ENCODE peak calls at places on chromosome 2, in six cellular contexts. One of them, this sample, is unnamed.
A peak's percentile ranks its signal among the peaks of the same experiment; 100 is the strongest.

GRCh38 chr2:20580690-20581437 is 70.0 kb downstream of the HS1BP3 start:
- DNase-seq in activated CD4-positive, alpha-beta T cell treated with anti-CD3 and anti-CD28 coated beads for 48 hours: no peak
- DNase-seq in islet precursor cell: peak; percentile 53
- DNase-seq in tibial artery: peak; percentile 63
- DNase-seq in memory B cell: no peak
- DNase-seq in NCI-H1092 treated with DMSO at 0.1 percent for 48 hours: no peak
- DNase-seq in this sample: no peak

GRCh38 chr2:9217838-9218770 is 11.5 kb downstream of the ASAP2 start:
- DNase-seq in activated CD4-positive, alpha-beta T cell treated with anti-CD3 and anti-CD28 coated beads for 48 hours: no peak
- DNase-seq in islet precursor cell: no peak
- DNase-seq in memory B cell: no peak
- DNase-seq in NCI-H1092 treated with DMSO at 0.1 percent for 48 hours: no peak
- DNase-seq in tibial artery: no peak
- DNase-seq in this sample: no peak

GRCh38 chr2:12624911-12625598 is 91.7 kb upstream of the TRIB2 start:
- DNase-seq in activated CD4-positive, alpha-beta T cell treated with anti-CD3 and anti-CD28 coated beads for 48 hours: no peak
- DNase-seq in memory B cell: no peak
- DNase-seq in NCI-H1092 treated with DMSO at 0.1 percent for 48 hours: no peak
- DNase-seq in islet precursor cell: peak; percentile 85
- DNase-seq in tibial artery: no peak
- DNase-seq in this sample: no peak

GRCh38 chr2:240160291-240161086 is 20.0 kb upstream of the OTOS start:
- DNase-seq in activated CD4-positive, alpha-beta T cell treated with anti-CD3 and anti-CD28 coated beads for 48 hours: no peak
- DNase-seq in NCI-H1092 treated with DMSO at 0.1 percent for 48 hours: no peak
- DNase-seq in memory B cell: no peak
- DNase-seq in islet precursor cell: no peak
- DNase-seq in tibial artery: no peak
- DNase-seq in this sample: no peak

GRCh38 chr2:239268082-239268481 is 132.7 kb downstream of the HDAC4 start:
- DNase-seq in activated CD4-positive, alpha-beta T cell treated with anti-CD3 and anti-CD28 coated beads for 48 hours: peak; percentile 0
- DNase-seq in memory B cell: no peak
- DNase-seq in islet precursor cell: peak; percentile 47
- DNase-seq in tibial artery: peak; percentile 91
- DNase-seq in NCI-H1092 treated with DMSO at 0.1 percent for 48 hours: no peak
- DNase-seq in this sample: no peak

GRCh38 chr2:152036611-152037469 is 62.0 kb downstream of the CACNB4 start:
- DNase-seq in NCI-H1092 treated with DMSO at 0.1 percent for 48 hours: peak; percentile 53
- DNase-seq in islet precursor cell: peak; percentile 81
- DNase-seq in memory B cell: peak; percentile 49
- DNase-seq in activated CD4-positive, alpha-beta T cell treated with anti-CD3 and anti-CD28 coated beads for 48 hours: peak; percentile 69
- DNase-seq in tibial artery: peak; percentile 73
- DNase-seq in this sample: peak; percentile 45

GRCh38 chr2:68734688-68735525 is at the start of gene ARHGAP25:
- DNase-seq in tibial artery: no peak
- DNase-seq in NCI-H1092 treated with DMSO at 0.1 percent for 48 hours: no peak
- DNase-seq in activated CD4-positive, alpha-beta T cell treated with anti-CD3 and anti-CD28 coated beads for 48 hours: peak; percentile 79
- DNase-seq in memory B cell: peak; percentile 53
- DNase-seq in islet precursor cell: no peak
- DNase-seq in this sample: no peak

GRCh38 chr2:144834363-144834762 is 314.4 kb upstream of the ZEB2 start:
- DNase-seq in memory B cell: no peak
- DNase-seq in NCI-H1092 treated with DMSO at 0.1 percent for 48 hours: no peak
- DNase-seq in islet precursor cell: no peak
- DNase-seq in activated CD4-positive, alpha-beta T cell treated with anti-CD3 and anti-CD28 coated beads for 48 hours: no peak
- DNase-seq in tibial artery: no peak
- DNase-seq in this sample: no peak

GRCh38 chr2:97931118-97931850 is 64.5 kb downstream of the TMEM131 start:
- DNase-seq in tibial artery: no peak
- DNase-seq in islet precursor cell: no peak
- DNase-seq in activated CD4-positive, alpha-beta T cell treated with anti-CD3 and anti-CD28 coated beads for 48 hours: no peak
- DNase-seq in memory B cell: no peak
- DNase-seq in NCI-H1092 treated with DMSO at 0.1 percent for 48 hours: no peak
- DNase-seq in this sample: no peak

GRCh38 chr2:143936758-143937562 is 583.0 kb downstream of the ZEB2 start:
- DNase-seq in islet precursor cell: peak; percentile 75
- DNase-seq in activated CD4-positive, alpha-beta T cell treated with anti-CD3 and anti-CD28 coated beads for 48 hours: peak; percentile 43
- DNase-seq in memory B cell: peak; percentile 4
- DNase-seq in tibial artery: peak; percentile 68
- DNase-seq in NCI-H1092 treated with DMSO at 0.1 percent for 48 hours: peak; percentile 33
- DNase-seq in this sample: no peak

GRCh38 chr2:27323592-27324285 is 842 bp upstream of the MPV17 start:
- DNase-seq in NCI-H1092 treated with DMSO at 0.1 percent for 48 hours: no peak
- DNase-seq in tibial artery: no peak
- DNase-seq in memory B cell: no peak
- DNase-seq in islet precursor cell: no peak
- DNase-seq in activated CD4-positive, alpha-beta T cell treated with anti-CD3 and anti-CD28 coated beads for 48 hours: no peak
- DNase-seq in this sample: no peak

GRCh38 chr2:26584191-26584590 is 57.0 kb downstream of the CIB4 start:
- DNase-seq in memory B cell: no peak
- DNase-seq in NCI-H1092 treated with DMSO at 0.1 percent for 48 hours: no peak
- DNase-seq in activated CD4-positive, alpha-beta T cell treated with anti-CD3 and anti-CD28 coated beads for 48 hours: no peak
- DNase-seq in islet precursor cell: peak; percentile 38
- DNase-seq in tibial artery: peak; percentile 40
- DNase-seq in this sample: no peak

GRCh38 chr2:113907297-113907696 is 17.4 kb downstream of the ACTR3 start:
- DNase-seq in memory B cell: no peak
- DNase-seq in islet precursor cell: no peak
- DNase-seq in tibial artery: no peak
- DNase-seq in activated CD4-positive, alpha-beta T cell treated with anti-CD3 and anti-CD28 coated beads for 48 hours: no peak
- DNase-seq in NCI-H1092 treated with DMSO at 0.1 percent for 48 hours: no peak
- DNase-seq in this sample: no peak

This sample was measured in GM19239.